ENCODE peak calls at places on chromosomes 7 and 10, in four cellular contexts. G is H9, D is IMR-90, J is mesenchymal stem cell. A is an unnamed sample.

GRCh38 chr10:112752268-112752667 is 197.8 kb upstream of the TCF7L2 start:
- DNase-seq in G (no peak), D (peak; percentile 52), J (no peak), A (no peak)

GRCh38 chr7:149642579-149642978 is 130.8 kb downstream of the ZNF467 start:
- DNase-seq in G (no peak), D (no peak), J (no peak), A (no peak)

GRCh38 chr10:95282115-95282514 is 8.7 kb downstream of the PDLIM1 start:
- DNase-seq in G (no peak), D (peak; percentile 31), J (no peak), A (no peak)

GRCh38 chr10:63744060-63744941 is 223.1 kb downstream of the REEP3 start:
- DNase-seq in G (no peak), D (no peak), J (no peak), A (no peak)

GRCh38 chr10:86635402-86635801 is 18.9 kb upstream of the OPN4 start:
- DNase-seq in G (no peak), D (peak; percentile 91), J (peak; percentile 57), A (peak; percentile 45)

GRCh38 chr10:106997721-106998120 is 166.8 kb downstream of the SORCS1 start:
- DNase-seq in G (no peak), D (no peak), J (no peak), A (peak; percentile 7)

GRCh38 chr10:95818663-95819062 is 62.7 kb downstream of the ENTPD1 start:
- DNase-seq in G (no peak), D (peak; percentile 82), J (peak; percentile 87), A (no peak)

GRCh38 chr10:92702301-92702916 is 12.7 kb downstream of the HHEX start:
- DNase-seq in G (no peak), D (no peak), J (peak; percentile 18), A (no peak)

GRCh38 chr10:132107211-132107946 is 41.6 kb downstream of the JAKMIP3 start:
- DNase-seq in G (peak; percentile 23), D (no peak), J (no peak), A (no peak)

GRCh38 chr10:31291123-31291522 is 27.9 kb upstream of the ZEB1 start:
- DNase-seq in G (no peak), D (no peak), J (no peak), A (no peak)

GRCh38 chr7:79137942-79138341 is 315.5 kb downstream of the MAGI2 start:
- DNase-seq in G (no peak), D (peak; percentile 73), J (peak; percentile 76), A (no peak)

GRCh38 chr10:69201045-69201444 is 19.1 kb upstream of the HKDC1 start:
- DNase-seq in G (no peak), D (peak; percentile 47), J (no peak), A (no peak)

GRCh38 chr7:158778476-158778875 is 50.8 kb downstream of the ESYT2 start:
- DNase-seq in G (no peak), D (peak; percentile 75), J (peak; percentile 70), A (no peak)

GRCh38 chr10:31896972-31897384 is 31.7 kb downstream of the ARHGAP12 start:
- DNase-seq in G (no peak), D (peak; percentile 69), J (peak; percentile 56), A (no peak)

GRCh38 chr7:49099587-49100326 is 175.4 kb downstream of the CDC14C start:
- DNase-seq in G (no peak), D (no peak), J (no peak), A (no peak)

GRCh38 chr7:84658286-84658685 is 463.7 kb upstream of the SEMA3A start:
- DNase-seq in G (no peak), D (no peak), J (no peak), A (no peak)

GRCh38 chr7:95594185-95594584 is 2.1 kb downstream of the PDK4 start:
- DNase-seq in G (no peak), D (no peak), J (no peak), A (no peak)

GRCh38 chr10:122098924-122099323 is 110.0 kb downstream of the TACC2 start:
- DNase-seq in G (no peak), D (no peak), J (no peak), A (no peak)

GRCh38 chr10:114304566-114305421 is 65.7 kb downstream of the VWA2 start:
- DNase-seq in G (peak; percentile 92), D (no peak), J (no peak), A (no peak)

GRCh38 chr10:6229290-6229689 is 26.6 kb downstream of the PFKFB3 start:
- DNase-seq in G (no peak), D (no peak), J (no peak), A (no peak)
- H3K23ac ChIP-seq in G (no peak overlapping the region), D (no peak overlapping the region), J (no peak overlapping the region), A (no peak overlapping the region)

GRCh38 chr10:103700436-103700715 is 155.0 kb downstream of the SH3PXD2A start:
- DNase-seq in G (no peak), D (no peak), J (no peak), A (no peak)
- H3K23ac ChIP-seq in G (no peak overlapping the region), D (no peak overlapping the region), J (no peak overlapping the region), A (no peak overlapping the region)

DNA sequence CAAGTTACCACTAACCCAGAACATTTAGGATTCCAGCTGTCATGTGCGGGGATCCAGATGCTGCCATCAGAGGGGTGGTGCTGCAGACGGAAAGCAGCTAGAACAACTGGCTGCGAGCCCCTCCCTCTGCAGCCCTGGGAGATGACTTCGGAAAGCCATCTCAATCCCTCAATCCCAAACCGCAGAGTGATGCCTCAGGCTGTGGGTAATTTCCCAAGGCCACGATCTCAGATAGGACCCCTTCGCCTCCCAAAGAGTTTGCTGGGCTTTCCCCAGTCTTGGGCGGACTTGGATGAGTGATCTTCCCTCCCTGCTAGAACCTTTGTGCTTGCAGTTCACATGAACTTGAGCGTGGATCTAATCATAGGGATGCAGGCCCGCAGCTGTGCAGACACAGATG is 71.3 kb upstream of the EN2 start:
- DNase-seq in G (no peak), D (no peak), J (no peak), A (no peak)
- H3K23ac ChIP-seq in G (no peak overlapping the region), D (no peak overlapping the region), J (no peak overlapping the region), A (no peak overlapping the region)

GRCh38 chr10:97608991-97609561 is 19.6 kb downstream of the C10orf62 start:
- DNase-seq in G (no peak), D (no peak), J (no peak), A (no peak)
- H3K23ac ChIP-seq in G (no peak overlapping the region), D (no peak overlapping the region), J (no peak overlapping the region), A (no peak overlapping the region)

GRCh38 chr10:73647875-73648228 is 6.6 kb upstream of the MYOZ1 start:
- DNase-seq in G (no peak), D (no peak), J (no peak), A (no peak)

GRCh38 chr10:73648975-73649829 is 6.6 kb downstream of the SYNPO2L start:
- DNase-seq in G (no peak), D (peak; percentile 49), J (no peak), A (peak; percentile 80)

GRCh38 chr10:73647211-73647874 is 6.1 kb upstream of the MYOZ1 start:
- DNase-seq in G (peak; percentile 92), D (no peak), J (no peak), A (peak; percentile 66)

GRCh38 chr10:73646598-73647041 is 5.3 kb upstream of the MYOZ1 start:
- DNase-seq in G (peak; percentile 40), D (no peak), J (no peak), A (no peak)

GRCh38 chr10:73648252-73648651 is 7.0 kb upstream of the MYOZ1 start:
- DNase-seq in G (peak; percentile 43), D (no peak), J (no peak), A (no peak)
- H3K23ac ChIP-seq in G (no peak overlapping the region), D (no peak overlapping the region), J (no peak overlapping the region), A (no peak overlapping the region)

A was measured in trophoblast cell.